ENCODE peak calls at places on chromosomes 13 and 19, in seven cellular contexts. Q is H1, H is IMR-90, E is neuronal stem cell, R is mesenchymal stem cell, C is trophoblast cell, Y is H9. D is an unnamed sample.

GRCh38 chr13:30846844-30847243 is 59.2 kb upstream of the MEDAG start:
- DNase-seq in E (no peak), C (peak; percentile 59), H (no peak), R (peak; percentile 84), Q (no peak), Y (no peak), D (no peak)

GRCh38 chr13:37070956-37071355 is 11.5 kb upstream of the SUPT20H start:
- DNase-seq in C (no peak), R (no peak), E (no peak), H (peak; percentile 26), Y (no peak), Q (no peak), D (no peak)

GRCh38 chr19:40444181-40445005 is at the start of gene SERTAD3:
- DNase-seq in Y (peak; percentile 96), E (peak; percentile 97), H (peak; percentile 91), Q (peak; percentile 85), C (peak; percentile 96), R (peak; percentile 96), D (peak; percentile 98)

GRCh38 chr19:56667311-56667870 is 4.2 kb downstream of the ZNF835 start:
- DNase-seq in Y (no peak), E (no peak), H (no peak), Q (no peak), R (no peak), C (no peak), D (peak; percentile 37)

GRCh38 chr19:28294395-28294794 is 918.6 kb downstream of the UQCRFS1 start:
- DNase-seq in E (no peak), C (no peak), Y (no peak), R (no peak), Q (no peak), H (no peak), D (peak; percentile 41)

GRCh38 chr19:48487544-48487943 is 18.4 kb downstream of the CYTH2 start:
- DNase-seq in Q (no peak), E (no peak), R (no peak), Y (no peak), C (no peak), H (no peak), D (no peak)

GRCh38 chr13:26010487-26011207 is 41.2 kb downstream of the SHISA2 start:
- DNase-seq in H (no peak), Q (no peak), R (no peak), Y (no peak), C (no peak), E (no peak), D (no peak)

GRCh38 chr19:4206818-4207484 is 22.4 kb upstream of the EBI3 start:
- DNase-seq in H (peak; percentile 54), Y (no peak), R (peak; percentile 63), C (no peak), Q (no peak), E (no peak), D (peak; percentile 25)

GRCh38 chr19:42270346-42271044 is 1.4 kb downstream of the CIC start:
- DNase-seq in H (no peak), E (no peak), Q (no peak), Y (no peak), C (no peak), R (peak; percentile 73), D (no peak)

GRCh38 chr19:9797871-9798270 is 21.0 kb downstream of the FBXL12 start:
- DNase-seq in H (no peak), Y (no peak), C (no peak), Q (no peak), R (no peak), E (no peak), D (no peak)

GRCh38 chr19:17405250-17406038 is at the start of gene BST2:
- DNase-seq in Q (no peak), E (no peak), H (peak; percentile 37), R (peak; percentile 90), Y (peak; percentile 64), C (peak; percentile 38), D (peak; percentile 52)

GRCh38 chr19:38277969-38278680 is 13.8 kb downstream of the SPINT2 start:
- DNase-seq in Q (no peak), Y (no peak), R (peak; percentile 43), H (peak; percentile 35), E (no peak), C (peak; percentile 65), D (peak; percentile 63)

GRCh38 chr13:107992542-107992941 is 222.8 kb downstream of the LIG4 start:
- DNase-seq in Q (no peak), H (no peak), Y (no peak), R (peak; percentile 1), C (no peak), E (no peak), D (no peak)

GRCh38 chr19:43809762-43810696 is 7.8 kb upstream of the LYPD5 start:
- DNase-seq in Q (no peak), E (no peak), C (peak; percentile 22), Y (no peak), H (peak; percentile 74), R (peak; percentile 66), D (peak; percentile 52)

GRCh38 chr19:2719910-2720776 is 1.0 kb downstream of the DIRAS1 start:
- DNase-seq in Q (no peak), H (peak; percentile 40), E (no peak), C (no peak), Y (peak; percentile 63), R (peak; percentile 24), D (peak; percentile 70)

GRCh38 chr19:17160908-17161307 is 54.2 kb upstream of the USE1 start:
- DNase-seq in Y (no peak), C (no peak), H (no peak), Q (no peak), R (no peak), E (no peak), D (no peak)

GRCh38 chr19:33260628-33261418 is 35.2 kb upstream of the SLC7A10 start:
- DNase-seq in Q (no peak), C (no peak), E (no peak), R (no peak), H (no peak), Y (no peak), D (no peak)

GRCh38 chr19:57111329-57111644 is 8.5 kb upstream of the USP29 start:
- DNase-seq in Y (no peak), H (no peak), R (peak; percentile 1), Q (no peak), C (no peak), E (no peak), D (peak; percentile 3)

GRCh38 chr13:56902276-56902675 is 238.4 kb upstream of the PRR20A start:
- DNase-seq in Y (no peak), R (no peak), C (no peak), H (no peak), Q (no peak), E (no peak), D (no peak)

GRCh38 chr19:3404324-3405260 is 38.2 kb downstream of the NFIC start:
- DNase-seq in Y (no peak), Q (no peak), C (no peak), E (no peak), H (peak; percentile 93), R (peak; percentile 36), D (no peak)

GRCh38 chr13:51998723-51999471 is 12.4 kb downstream of the ATP7B start:
- DNase-seq in C (peak; percentile 55), Y (no peak), R (no peak), E (no peak), Q (no peak), H (no peak), D (peak; percentile 60)

GRCh38 chr19:18507021-18507726 is 14.7 kb downstream of the ELL start:
- DNase-seq in H (no peak), Q (no peak), R (no peak), C (no peak), E (no peak), Y (no peak), D (no peak)

GRCh38 chr19:47321582-47321981 is 10.4 kb upstream of the C5AR2 start:
- DNase-seq in E (no peak), H (no peak), Q (no peak), R (no peak), C (no peak), Y (no peak), D (no peak)

GRCh38 chr19:33469171-33470039 is 52.2 kb downstream of the PEPD start:
- DNase-seq in Y (peak; percentile 20), C (no peak), E (no peak), R (no peak), Q (no peak), H (no peak), D (no peak)

GRCh38 chr13:24228852-24229458 is 68.4 kb downstream of the SPATA13 start:
- DNase-seq in Y (no peak), H (peak; percentile 81), C (peak; percentile 33), E (peak; percentile 37), Q (no peak), R (peak; percentile 72), D (peak; percentile 82)

GRCh38 chr13:97660488-97661086 is 226.6 kb downstream of the RAP2A start:
- DNase-seq in E (no peak), Q (no peak), Y (no peak), R (no peak), H (no peak), C (no peak), D (no peak)

GRCh38 chr19:14769201-14769600 is 9.2 kb downstream of the ADGRE2 start:
- DNase-seq in Q (no peak), C (no peak), E (no peak), Y (peak; percentile 14), R (no peak), H (no peak), D (no peak)

GRCh38 chr13:110525328-110526319 is 35.9 kb downstream of the RAB20 start:
- DNase-seq in R (no peak), Q (no peak), Y (no peak), C (peak; percentile 61), E (no peak), H (no peak), D (no peak)

GRCh38 chr19:14433454-14434156 is 499 bp downstream of the PKN1 start:
- DNase-seq in C (no peak), H (no peak), Q (no peak), Y (no peak), R (no peak), E (no peak), D (no peak)

GRCh38 chr19:49118565-49119410 is at the start of gene C19orf73:
- DNase-seq in E (peak; percentile 91), C (peak; percentile 87), Y (peak; percentile 90), R (peak; percentile 95), Q (no peak), H (peak; percentile 91), D (peak; percentile 95)

GRCh38 chr13:18959229-18959628 is 222.4 kb downstream of the TUBA3C start:
- DNase-seq in E (no peak), Y (no peak), C (no peak), R (no peak), H (no peak), Q (no peak), D (no peak)
- H2BK5ac ChIP-seq in E (no peak overlapping the region), Y (no peak overlapping the region), C (no peak overlapping the region), R (no peak overlapping the region), H (no peak overlapping the region), Q (no peak overlapping the region), D (no peak overlapping the region)

GRCh38 chr13:55361141-55361540 is 1779.6 kb upstream of the PRR20A start:
- DNase-seq in Y (no peak), Q (no peak), H (no peak), R (no peak), E (no peak), C (no peak), D (no peak)
- H4K8ac ChIP-seq in Y (no peak overlapping the region), Q (no peak overlapping the region), H (no peak overlapping the region), R (no peak overlapping the region), E (no peak overlapping the region), C (no peak overlapping the region), D (no peak overlapping the region)

GRCh38 chr13:76293751-76294150 is 592.5 kb downstream of the KCTD12 start:
- DNase-seq in R (no peak), Q (no peak), C (no peak), Y (no peak), H (no peak), E (no peak), D (no peak)
- H3K18ac ChIP-seq in R (no peak overlapping the region), Q (no peak overlapping the region), C (no peak overlapping the region), Y (no peak overlapping the region), H (no peak overlapping the region), E (no peak overlapping the region), D (no peak overlapping the region)

GRCh38 chr13:75794663-75795062 is 158.5 kb downstream of the LMO7 start:
- DNase-seq in C (no peak), Y (no peak), Q (no peak), H (no peak), E (no peak), R (no peak), D (no peak)
- H2BK5ac ChIP-seq in C (no peak overlapping the region), Y (no peak overlapping the region), Q (no peak overlapping the region), H (peak overlapping the region; percentile 64), E (no peak overlapping the region), R (no peak overlapping the region), D (no peak overlapping the region)

D was measured in mesendoderm.